ENCODE peak calls at places on chromosomes 3 and 15, in six cellular contexts. One of them, this sample, is unnamed.

GRCh38 chr3:152858170-152858800 is 23.4 kb downstream of the P2RY1 start:
- DNase-seq in astrocyte of the spinal cord: no peak
- DNase-seq in PC-9: no peak
- DNase-seq in lower lobe of right lung: no peak
- DNase-seq in CD4-positive, alpha-beta memory T cell: no peak
- DNase-seq in Peyer's patch: no peak
- DNase-seq in this sample: no peak

GRCh38 chr3:38111696-38112377 is 25.1 kb downstream of the ACAA1 start:
- DNase-seq in astrocyte of the spinal cord: no peak
- DNase-seq in PC-9: no peak
- DNase-seq in lower lobe of right lung: peak; percentile 38
- DNase-seq in CD4-positive, alpha-beta memory T cell: no peak
- DNase-seq in Peyer's patch: peak; percentile 30
- DNase-seq in this sample: no peak

GRCh38 chr3:13885704-13886010 is 5.8 kb upstream of the WNT7A start:
- DNase-seq in astrocyte of the spinal cord: no peak
- DNase-seq in PC-9: no peak
- DNase-seq in lower lobe of right lung: no peak
- DNase-seq in CD4-positive, alpha-beta memory T cell: no peak
- DNase-seq in Peyer's patch: no peak
- DNase-seq in this sample: no peak

GRCh38 chr3:43319794-43320193 is 33.5 kb downstream of the SNRK start:
- DNase-seq in astrocyte of the spinal cord: no peak
- DNase-seq in PC-9: no peak
- DNase-seq in lower lobe of right lung: no peak
- DNase-seq in CD4-positive, alpha-beta memory T cell: no peak
- DNase-seq in Peyer's patch: no peak
- DNase-seq in this sample: no peak

GRCh38 chr3:75655501-75655904 is 8.6 kb upstream of the FRG2C start:
- DNase-seq in astrocyte of the spinal cord: no peak
- DNase-seq in PC-9: no peak
- DNase-seq in lower lobe of right lung: no peak
- DNase-seq in CD4-positive, alpha-beta memory T cell: no peak
- DNase-seq in Peyer's patch: no peak
- DNase-seq in this sample: no peak

GRCh38 chr3:47515864-47516319 is 2.4 kb upstream of the ELP6 start:
- DNase-seq in astrocyte of the spinal cord: no peak
- DNase-seq in PC-9: no peak
- DNase-seq in lower lobe of right lung: no peak
- DNase-seq in CD4-positive, alpha-beta memory T cell: no peak
- DNase-seq in Peyer's patch: no peak
- DNase-seq in this sample: no peak

GRCh38 chr15:89805241-89806216 is 9.1 kb downstream of the ANPEP start:
- DNase-seq in astrocyte of the spinal cord: no peak
- DNase-seq in PC-9: no peak
- DNase-seq in lower lobe of right lung: peak; percentile 28
- DNase-seq in CD4-positive, alpha-beta memory T cell: no peak
- DNase-seq in Peyer's patch: no peak
- DNase-seq in this sample: no peak

GRCh38 chr3:69203631-69204314 is 81.4 kb upstream of the LMOD3 start:
- DNase-seq in astrocyte of the spinal cord: no peak
- DNase-seq in PC-9: no peak
- DNase-seq in lower lobe of right lung: no peak
- DNase-seq in CD4-positive, alpha-beta memory T cell: no peak
- DNase-seq in Peyer's patch: no peak
- DNase-seq in this sample: no peak

GRCh38 chr15:41853831-41854230 is 15.2 kb downstream of the PLA2G4B start:
- DNase-seq in astrocyte of the spinal cord: no peak
- DNase-seq in PC-9: no peak
- DNase-seq in lower lobe of right lung: no peak
- DNase-seq in CD4-positive, alpha-beta memory T cell: no peak
- DNase-seq in Peyer's patch: no peak
- DNase-seq in this sample: no peak

GRCh38 chr15:60682115-60682514 is 203.2 kb upstream of the ICE2 start:
- DNase-seq in astrocyte of the spinal cord: peak; percentile 64
- DNase-seq in PC-9: no peak
- DNase-seq in lower lobe of right lung: no peak
- DNase-seq in CD4-positive, alpha-beta memory T cell: no peak
- DNase-seq in Peyer's patch: no peak
- DNase-seq in this sample: peak; percentile 51

GRCh38 chr3:116940719-116941118 is 231.1 kb downstream of the TUSC7 start:
- DNase-seq in astrocyte of the spinal cord: no peak
- DNase-seq in PC-9: no peak
- DNase-seq in lower lobe of right lung: no peak
- DNase-seq in CD4-positive, alpha-beta memory T cell: no peak
- DNase-seq in Peyer's patch: no peak
- DNase-seq in this sample: no peak

GRCh38 chr3:127618891-127619290 is 10.1 kb upstream of the PODXL2 start:
- DNase-seq in astrocyte of the spinal cord: no peak
- DNase-seq in PC-9: no peak
- DNase-seq in lower lobe of right lung: no peak
- DNase-seq in CD4-positive, alpha-beta memory T cell: no peak
- DNase-seq in Peyer's patch: no peak
- DNase-seq in this sample: no peak
- H3K4me3 ChIP-seq in astrocyte of the spinal cord: no peak overlapping the region
- H3K4me3 ChIP-seq in PC-9: no peak overlapping the region
- H3K4me3 ChIP-seq in lower lobe of right lung: no peak overlapping the region
- H3K4me3 ChIP-seq in CD4-positive, alpha-beta memory T cell: no peak overlapping the region
- H3K4me3 ChIP-seq in Peyer's patch: no peak overlapping the region
- H3K4me3 ChIP-seq in this sample: no peak overlapping the region

GRCh38 chr3:88057650-88058321 is 1.0 kb downstream of the CGGBP1 start:
- DNase-seq in astrocyte of the spinal cord: peak; percentile 50
- DNase-seq in PC-9: no peak
- DNase-seq in lower lobe of right lung: no peak
- DNase-seq in CD4-positive, alpha-beta memory T cell: peak; percentile 18
- DNase-seq in Peyer's patch: no peak
- DNase-seq in this sample: peak; percentile 4

GRCh38 chr3:88058593-88059379 is at the start of the genes CGGBP1 and ZNF654:
- DNase-seq in astrocyte of the spinal cord: peak; percentile 100
- DNase-seq in PC-9: peak; percentile 98
- DNase-seq in lower lobe of right lung: peak; percentile 97
- DNase-seq in CD4-positive, alpha-beta memory T cell: peak; percentile 99
- DNase-seq in Peyer's patch: peak; percentile 99
- DNase-seq in this sample: peak; percentile 99

GRCh38 chr3:88058322-88058592 is 548 bp downstream of the CGGBP1 start:
- DNase-seq in astrocyte of the spinal cord: no peak
- DNase-seq in PC-9: no peak
- DNase-seq in lower lobe of right lung: no peak
- DNase-seq in CD4-positive, alpha-beta memory T cell: no peak
- DNase-seq in Peyer's patch: no peak
- DNase-seq in this sample: no peak

GRCh38 chr3:88059380-88060160 is 515 bp downstream of the ZNF654 start:
- DNase-seq in astrocyte of the spinal cord: no peak
- DNase-seq in PC-9: no peak
- DNase-seq in lower lobe of right lung: no peak
- DNase-seq in CD4-positive, alpha-beta memory T cell: peak; percentile 18
- DNase-seq in Peyer's patch: no peak
- DNase-seq in this sample: no peak

DNA sequence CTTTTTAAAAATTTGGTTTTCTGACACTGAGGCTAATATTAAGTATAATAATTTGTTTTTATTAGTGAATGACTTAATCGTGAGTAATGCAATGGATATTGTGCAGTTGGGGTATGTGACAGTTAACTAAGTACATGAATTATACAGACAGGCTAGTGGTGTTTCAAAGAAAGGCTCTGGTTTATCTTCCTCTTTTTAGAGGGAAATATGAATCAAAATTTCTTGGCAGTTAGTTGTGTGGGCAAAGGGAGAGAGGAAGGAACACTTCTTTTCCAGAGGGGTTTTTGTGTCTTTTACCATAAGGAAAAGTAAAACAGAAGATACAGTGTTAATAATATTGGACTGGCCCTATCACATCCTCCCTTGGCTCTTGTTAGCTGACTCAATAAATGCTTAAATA is 2.7 kb downstream of the ZNF654 start:
- DNase-seq in astrocyte of the spinal cord: no peak
- DNase-seq in PC-9: no peak
- DNase-seq in lower lobe of right lung: no peak
- DNase-seq in CD4-positive, alpha-beta memory T cell: no peak
- DNase-seq in Peyer's patch: no peak
- DNase-seq in this sample: no peak
- H3K4me3 ChIP-seq in astrocyte of the spinal cord: no peak overlapping the region
- H3K4me3 ChIP-seq in PC-9: no peak overlapping the region
- H3K4me3 ChIP-seq in lower lobe of right lung: no peak overlapping the region
- H3K4me3 ChIP-seq in CD4-positive, alpha-beta memory T cell: no peak overlapping the region
- H3K4me3 ChIP-seq in Peyer's patch: no peak overlapping the region
- H3K4me3 ChIP-seq in this sample: no peak overlapping the region

GRCh38 chr15:96324192-96324895 is 6.2 kb upstream of the NR2F2 start:
- DNase-seq in astrocyte of the spinal cord: peak; percentile 58
- DNase-seq in PC-9: peak; percentile 26
- DNase-seq in lower lobe of right lung: no peak
- DNase-seq in CD4-positive, alpha-beta memory T cell: no peak
- DNase-seq in Peyer's patch: no peak
- DNase-seq in this sample: peak; percentile 28
- H3K4me3 ChIP-seq in astrocyte of the spinal cord: peak overlapping the region; percentile 94
- H3K4me3 ChIP-seq in PC-9: peak overlapping the region; percentile 73
- H3K4me3 ChIP-seq in lower lobe of right lung: peak overlapping the region; percentile 68
- H3K4me3 ChIP-seq in CD4-positive, alpha-beta memory T cell: no peak overlapping the region
- H3K4me3 ChIP-seq in Peyer's patch: no peak overlapping the region
- H3K4me3 ChIP-seq in this sample: peak overlapping the region; percentile 94

GRCh38 chr15:34725565-34725964 is 29.2 kb downstream of the GJD2 start:
- DNase-seq in astrocyte of the spinal cord: no peak
- DNase-seq in PC-9: no peak
- DNase-seq in lower lobe of right lung: no peak
- DNase-seq in CD4-positive, alpha-beta memory T cell: no peak
- DNase-seq in Peyer's patch: no peak
- DNase-seq in this sample: no peak

GRCh38 chr15:34729886-34730285 is 24.9 kb downstream of the GJD2 start:
- DNase-seq in astrocyte of the spinal cord: no peak
- DNase-seq in PC-9: no peak
- DNase-seq in lower lobe of right lung: no peak
- DNase-seq in CD4-positive, alpha-beta memory T cell: no peak
- DNase-seq in Peyer's patch: no peak
- DNase-seq in this sample: no peak

GRCh38 chr15:34729056-34729455 is 25.7 kb downstream of the GJD2 start:
- DNase-seq in astrocyte of the spinal cord: no peak
- DNase-seq in PC-9: no peak
- DNase-seq in lower lobe of right lung: no peak
- DNase-seq in CD4-positive, alpha-beta memory T cell: no peak
- DNase-seq in Peyer's patch: no peak
- DNase-seq in this sample: no peak

GRCh38 chr15:34724486-34724885 is 30.3 kb downstream of the GJD2 start:
- DNase-seq in astrocyte of the spinal cord: no peak
- DNase-seq in PC-9: no peak
- DNase-seq in lower lobe of right lung: no peak
- DNase-seq in CD4-positive, alpha-beta memory T cell: no peak
- DNase-seq in Peyer's patch: no peak
- DNase-seq in this sample: no peak

DNA sequence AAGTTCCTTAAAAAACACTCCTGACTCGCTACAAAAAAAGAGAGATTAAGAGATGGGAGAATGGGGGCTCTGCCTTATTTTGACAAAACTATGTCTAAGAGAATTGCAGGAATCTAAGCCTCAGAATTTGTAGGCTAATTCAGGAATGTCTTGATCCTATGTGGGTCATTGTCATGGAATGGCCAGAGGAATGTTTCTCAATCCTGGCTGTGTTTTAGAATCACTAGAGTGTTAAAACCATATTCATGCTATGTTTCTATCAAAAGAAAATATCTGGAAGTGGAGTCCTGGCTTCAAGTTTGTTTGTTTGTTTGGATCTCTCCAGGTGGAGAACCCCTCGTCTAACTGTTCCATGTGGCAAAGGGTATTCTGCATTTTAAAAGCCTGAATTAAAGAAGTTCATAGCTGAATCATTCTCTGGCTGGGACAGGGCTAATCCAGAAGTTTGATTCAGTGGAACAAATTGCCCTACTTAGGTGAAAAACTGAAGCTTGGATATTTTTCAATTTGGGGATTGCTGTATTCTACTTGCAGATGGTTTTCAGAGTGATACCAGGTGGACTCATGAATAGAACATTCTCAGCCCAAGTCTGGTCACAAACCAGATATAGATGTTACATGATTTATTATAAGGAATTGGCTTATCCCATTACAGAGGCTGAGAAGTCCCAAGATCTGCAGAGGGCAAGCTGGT is 28.2 kb downstream of the GJD2 start:
- DNase-seq in astrocyte of the spinal cord: no peak
- DNase-seq in PC-9: no peak
- DNase-seq in lower lobe of right lung: no peak
- DNase-seq in CD4-positive, alpha-beta memory T cell: no peak
- DNase-seq in Peyer's patch: no peak
- DNase-seq in this sample: no peak
- H3K4me3 ChIP-seq in astrocyte of the spinal cord: no peak overlapping the region
- H3K4me3 ChIP-seq in PC-9: no peak overlapping the region
- H3K4me3 ChIP-seq in lower lobe of right lung: no peak overlapping the region
- H3K4me3 ChIP-seq in CD4-positive, alpha-beta memory T cell: no peak overlapping the region
- H3K4me3 ChIP-seq in Peyer's patch: no peak overlapping the region
- H3K4me3 ChIP-seq in this sample: no peak overlapping the region

GRCh38 chr3:141260131-141260927 is 28.7 kb downstream of the PXYLP1 start:
- DNase-seq in astrocyte of the spinal cord: no peak
- DNase-seq in PC-9: no peak
- DNase-seq in lower lobe of right lung: no peak
- DNase-seq in CD4-positive, alpha-beta memory T cell: no peak
- DNase-seq in Peyer's patch: no peak
- DNase-seq in this sample: no peak

GRCh38 chr3:141257971-141258370 is 26.3 kb downstream of the PXYLP1 start:
- DNase-seq in astrocyte of the spinal cord: no peak
- DNase-seq in PC-9: no peak
- DNase-seq in lower lobe of right lung: no peak
- DNase-seq in CD4-positive, alpha-beta memory T cell: no peak
- DNase-seq in Peyer's patch: no peak
- DNase-seq in this sample: no peak

GRCh38 chr3:141253811-141254210 is 22.2 kb downstream of the PXYLP1 start:
- DNase-seq in astrocyte of the spinal cord: no peak
- DNase-seq in PC-9: no peak
- DNase-seq in lower lobe of right lung: no peak
- DNase-seq in CD4-positive, alpha-beta memory T cell: no peak
- DNase-seq in Peyer's patch: no peak
- DNase-seq in this sample: no peak

GRCh38 chr3:141255137-141255536 is 23.5 kb downstream of the PXYLP1 start:
- DNase-seq in astrocyte of the spinal cord: no peak
- DNase-seq in PC-9: no peak
- DNase-seq in lower lobe of right lung: no peak
- DNase-seq in CD4-positive, alpha-beta memory T cell: no peak
- DNase-seq in Peyer's patch: no peak
- DNase-seq in this sample: no peak

GRCh38 chr3:141255864-141256263 is 24.2 kb downstream of the PXYLP1 start:
- DNase-seq in astrocyte of the spinal cord: no peak
- DNase-seq in PC-9: no peak
- DNase-seq in lower lobe of right lung: no peak
- DNase-seq in CD4-positive, alpha-beta memory T cell: peak; percentile 62
- DNase-seq in Peyer's patch: no peak
- DNase-seq in this sample: no peak
- H3K4me3 ChIP-seq in astrocyte of the spinal cord: no peak overlapping the region
- H3K4me3 ChIP-seq in PC-9: no peak overlapping the region
- H3K4me3 ChIP-seq in lower lobe of right lung: no peak overlapping the region
- H3K4me3 ChIP-seq in CD4-positive, alpha-beta memory T cell: no peak overlapping the region
- H3K4me3 ChIP-seq in Peyer's patch: no peak overlapping the region
- H3K4me3 ChIP-seq in this sample: no peak overlapping the region

This sample was measured in brain microvascular endothelial cell.